ENCODE peak calls at places on chromosomes 3 and 15, in five cellular contexts. One of them, this sample, is unnamed.
A peak's percentile ranks its signal among the peaks of the same experiment; 100 is the strongest.

GRCh38 chr15:57296473-57297162 is 79.7 kb upstream of the CGNL1 start:
- DNase-seq in OCI-LY7: no peak
- DNase-seq in nephron progenitor cell: no peak
- DNase-seq in natural killer cell: no peak
- DNase-seq in WTC11: peak; percentile 44
- DNase-seq in this sample: no peak

GRCh38 chr3:49273825-49274532 is 3.1 kb downstream of the C3orf62 start:
- DNase-seq in nephron progenitor cell: no peak
- DNase-seq in OCI-LY7: no peak
- DNase-seq in WTC11: no peak
- DNase-seq in natural killer cell: no peak
- DNase-seq in this sample: no peak

GRCh38 chr3:167615030-167615429 is 38.7 kb downstream of the WDR49 start:
- DNase-seq in nephron progenitor cell: no peak
- DNase-seq in natural killer cell: no peak
- DNase-seq in WTC11: no peak
- DNase-seq in OCI-LY7: no peak
- DNase-seq in this sample: no peak

GRCh38 chr3:52222319-52223221 is 2.9 kb downstream of the TLR9 start:
- DNase-seq in nephron progenitor cell: no peak
- DNase-seq in natural killer cell: no peak
- DNase-seq in WTC11: no peak
- DNase-seq in OCI-LY7: no peak
- DNase-seq in this sample: peak; percentile 34

GRCh38 chr3:136114421-136114820 is 81.7 kb downstream of the MSL2 start:
- DNase-seq in nephron progenitor cell: no peak
- DNase-seq in OCI-LY7: no peak
- DNase-seq in WTC11: no peak
- DNase-seq in natural killer cell: no peak
- DNase-seq in this sample: no peak

GRCh38 chr3:196688349-196688748 is 23.7 kb downstream of the CEP19 start:
- DNase-seq in WTC11: no peak
- DNase-seq in natural killer cell: no peak
- DNase-seq in OCI-LY7: no peak
- DNase-seq in nephron progenitor cell: no peak
- DNase-seq in this sample: peak; percentile 82

GRCh38 chr3:13119471-13120220 is 46.4 kb upstream of the IQSEC1 start:
- DNase-seq in nephron progenitor cell: no peak
- DNase-seq in OCI-LY7: no peak
- DNase-seq in WTC11: no peak
- DNase-seq in natural killer cell: no peak
- DNase-seq in this sample: peak; percentile 26

GRCh38 chr15:92714071-92714456 is 58.5 kb upstream of the FAM174B start:
- DNase-seq in OCI-LY7: no peak
- DNase-seq in natural killer cell: no peak
- DNase-seq in WTC11: peak; percentile 40
- DNase-seq in nephron progenitor cell: peak; percentile 36
- DNase-seq in this sample: no peak

GRCh38 chr15:41499109-41499851 is 5.6 kb downstream of the ITPKA start:
- DNase-seq in natural killer cell: no peak
- DNase-seq in OCI-LY7: no peak
- DNase-seq in WTC11: no peak
- DNase-seq in nephron progenitor cell: no peak
- DNase-seq in this sample: no peak

GRCh38 chr3:112002458-112002971 is 3.8 kb downstream of the TAGLN3 start:
- DNase-seq in WTC11: no peak
- DNase-seq in OCI-LY7: no peak
- DNase-seq in natural killer cell: no peak
- DNase-seq in nephron progenitor cell: no peak
- DNase-seq in this sample: no peak

GRCh38 chr3:157129782-157130137 is 30.2 kb downstream of the CCNL1 start:
- DNase-seq in natural killer cell: no peak
- DNase-seq in OCI-LY7: no peak
- DNase-seq in WTC11: no peak
- DNase-seq in nephron progenitor cell: no peak
- DNase-seq in this sample: no peak

GRCh38 chr3:178634975-178635374 is 98.7 kb downstream of the KCNMB2 start:
- DNase-seq in WTC11: no peak
- DNase-seq in natural killer cell: no peak
- DNase-seq in OCI-LY7: no peak
- DNase-seq in nephron progenitor cell: no peak
- DNase-seq in this sample: no peak

GRCh38 chr3:70853161-70853560 is 540.7 kb upstream of the MDFIC2 start:
- DNase-seq in natural killer cell: no peak
- DNase-seq in OCI-LY7: no peak
- DNase-seq in WTC11: no peak
- DNase-seq in nephron progenitor cell: no peak
- DNase-seq in this sample: no peak

GRCh38 chr15:32870240-32871033 is 152.6 kb downstream of the GREM1 start:
- DNase-seq in nephron progenitor cell: no peak
- DNase-seq in WTC11: no peak
- DNase-seq in natural killer cell: no peak
- DNase-seq in OCI-LY7: peak; percentile 64
- DNase-seq in this sample: no peak

GRCh38 chr3:160870327-160870726 is 114.3 kb downstream of the PPM1L start:
- DNase-seq in OCI-LY7: no peak
- DNase-seq in nephron progenitor cell: no peak
- DNase-seq in WTC11: no peak
- DNase-seq in natural killer cell: no peak
- DNase-seq in this sample: no peak

GRCh38 chr3:183262979-183263378 is 9.9 kb downstream of the B3GNT5 start:
- DNase-seq in nephron progenitor cell: no peak
- DNase-seq in WTC11: no peak
- DNase-seq in OCI-LY7: no peak
- DNase-seq in natural killer cell: no peak
- DNase-seq in this sample: no peak

GRCh38 chr3:141769171-141769894 is 6.1 kb downstream of the GRK7 start:
- DNase-seq in nephron progenitor cell: no peak
- DNase-seq in natural killer cell: no peak
- DNase-seq in WTC11: no peak
- DNase-seq in OCI-LY7: no peak
- DNase-seq in this sample: no peak

GRCh38 chr3:31670136-31670535 is 137.4 kb downstream of the STT3B start:
- DNase-seq in WTC11: no peak
- DNase-seq in OCI-LY7: no peak
- DNase-seq in natural killer cell: no peak
- DNase-seq in nephron progenitor cell: no peak
- DNase-seq in this sample: no peak

GRCh38 chr3:58299839-58300516 is 6.1 kb upstream of the RPP14 start:
- DNase-seq in natural killer cell: no peak
- DNase-seq in WTC11: no peak
- DNase-seq in nephron progenitor cell: no peak
- DNase-seq in OCI-LY7: peak; percentile 45
- DNase-seq in this sample: no peak

DNA sequence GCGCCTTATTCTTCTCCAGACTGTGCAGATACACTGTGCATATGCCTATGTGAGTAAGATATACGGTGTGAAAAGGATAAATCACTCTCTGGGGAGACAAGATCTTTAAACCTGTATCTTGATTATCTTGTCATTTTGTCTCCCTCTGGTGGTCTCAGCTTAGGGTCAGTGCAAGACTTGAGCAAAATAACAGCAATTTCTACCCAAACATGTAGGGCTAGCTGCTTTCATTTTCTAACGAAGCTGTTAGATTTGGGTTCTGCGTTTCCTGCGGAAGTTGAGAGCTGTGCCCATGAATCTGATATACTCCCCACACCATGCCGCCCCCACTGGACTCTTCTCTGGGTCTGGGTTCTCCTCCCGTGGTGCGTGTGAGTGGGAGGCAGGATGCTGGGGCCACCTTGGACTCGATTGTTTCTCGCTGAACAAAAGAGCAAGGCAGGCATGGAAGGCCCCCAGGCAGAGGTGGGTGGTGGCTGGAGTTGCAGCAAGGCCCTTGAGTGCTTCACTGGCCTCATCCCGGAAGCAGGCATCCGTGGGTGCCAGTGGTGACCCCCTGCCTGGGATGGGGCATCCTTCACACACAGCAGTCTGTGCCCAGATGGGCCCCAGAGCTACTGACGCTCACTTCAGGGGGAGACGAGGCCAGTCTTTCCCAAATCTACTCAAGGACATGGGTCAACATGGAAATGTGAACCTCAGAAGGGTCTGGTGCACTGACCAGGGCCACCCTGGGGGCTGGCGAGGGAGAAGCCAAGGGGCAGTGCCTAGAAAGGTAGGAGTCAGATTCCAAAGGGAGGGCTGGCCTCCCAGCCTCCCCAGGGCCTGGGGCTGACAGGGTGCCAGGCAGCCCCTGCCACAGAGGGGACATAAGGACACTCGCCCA is 179.6 kb downstream of the NSMCE3 start:
- DNase-seq in natural killer cell: peak; percentile 44
- DNase-seq in nephron progenitor cell: no peak
- DNase-seq in WTC11: no peak
- DNase-seq in OCI-LY7: no peak
- DNase-seq in this sample: peak; percentile 43
- TF ChIP-seq CTCF in natural killer cell: no peak
- TF ChIP-seq CTCF in nephron progenitor cell: peak; percentile 35
- TF ChIP-seq CTCF in WTC11: no peak
- TF ChIP-seq CTCF in OCI-LY7: peak; percentile 14
- TF ChIP-seq CTCF in this sample: no peak

DNA sequence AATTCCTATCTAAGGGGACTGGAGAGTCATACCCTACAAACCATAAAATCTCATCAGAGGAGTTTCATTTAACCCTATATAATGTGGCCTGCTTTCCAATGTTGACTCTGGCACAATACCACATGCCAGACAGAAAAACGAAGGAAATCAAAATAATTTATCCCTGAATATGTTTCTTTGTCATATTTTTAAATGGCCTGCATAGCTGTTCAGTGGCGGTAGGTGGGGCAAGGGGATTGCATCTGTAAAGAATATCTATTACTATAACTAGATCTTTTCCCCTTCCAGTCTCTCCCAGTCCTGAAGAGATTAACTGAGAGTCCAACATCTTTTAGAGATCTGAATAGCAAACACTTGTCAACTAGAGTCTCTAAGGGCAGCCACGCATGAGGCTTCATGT is 278.1 kb upstream of the CTNNB1 start:
- DNase-seq in nephron progenitor cell: no peak
- DNase-seq in OCI-LY7: no peak
- DNase-seq in natural killer cell: no peak
- DNase-seq in WTC11: no peak
- DNase-seq in this sample: no peak
- TF ChIP-seq CTCF in nephron progenitor cell: no peak
- TF ChIP-seq CTCF in OCI-LY7: no peak
- TF ChIP-seq CTCF in natural killer cell: no peak
- TF ChIP-seq CTCF in WTC11: no peak
- TF ChIP-seq CTCF in this sample: no peak

DNA sequence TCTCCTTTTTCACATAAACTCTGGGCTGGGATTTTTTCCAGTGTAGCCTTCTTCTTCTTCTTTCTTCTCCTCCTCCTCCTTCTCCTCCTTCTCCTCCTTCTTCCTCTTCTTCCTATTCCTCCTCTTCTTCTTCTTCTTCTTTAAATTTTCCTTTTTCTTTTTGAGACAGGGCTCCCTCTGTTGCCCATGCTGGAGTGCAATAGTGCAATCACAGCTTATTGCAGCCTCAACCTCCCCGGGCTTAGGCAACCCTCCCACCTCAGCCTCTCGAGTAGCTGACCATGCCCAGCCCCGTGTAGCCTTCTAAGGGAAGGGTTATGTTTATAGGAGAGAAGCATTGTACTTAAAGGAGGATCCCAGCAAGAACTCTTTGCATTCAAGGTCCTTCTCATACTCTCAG is 24.0 kb upstream of the MYO1E start:
- DNase-seq in natural killer cell: no peak
- DNase-seq in nephron progenitor cell: no peak
- DNase-seq in WTC11: no peak
- DNase-seq in OCI-LY7: no peak
- DNase-seq in this sample: no peak
- TF ChIP-seq CTCF in natural killer cell: no peak
- TF ChIP-seq CTCF in nephron progenitor cell: no peak
- TF ChIP-seq CTCF in WTC11: no peak
- TF ChIP-seq CTCF in OCI-LY7: peak; percentile 59
- TF ChIP-seq CTCF in this sample: no peak

GRCh38 chr3:50464578-50464977 is 38.9 kb downstream of the CACNA2D2 start:
- DNase-seq in OCI-LY7: no peak
- DNase-seq in natural killer cell: no peak
- DNase-seq in nephron progenitor cell: no peak
- DNase-seq in WTC11: no peak
- DNase-seq in this sample: no peak
- TF ChIP-seq CTCF in OCI-LY7: no peak
- TF ChIP-seq CTCF in natural killer cell: no peak
- TF ChIP-seq CTCF in nephron progenitor cell: no peak
- TF ChIP-seq CTCF in WTC11: no peak
- TF ChIP-seq CTCF in this sample: no peak

GRCh38 chr15:39581501-39582285 is 814 bp downstream of the THBS1 start:
- DNase-seq in WTC11: peak; percentile 68
- DNase-seq in OCI-LY7: no peak
- DNase-seq in nephron progenitor cell: peak; percentile 54
- DNase-seq in natural killer cell: no peak
- DNase-seq in this sample: peak; percentile 64
- TF ChIP-seq CTCF in WTC11: no peak
- TF ChIP-seq CTCF in OCI-LY7: no peak
- TF ChIP-seq CTCF in nephron progenitor cell: no peak
- TF ChIP-seq CTCF in natural killer cell: no peak
- TF ChIP-seq CTCF in this sample: peak; percentile 34

GRCh38 chr3:98504534-98504933 is 7.1 kb downstream of the OR5K2 start:
- DNase-seq in OCI-LY7: no peak
- DNase-seq in natural killer cell: no peak
- DNase-seq in nephron progenitor cell: no peak
- DNase-seq in WTC11: no peak
- DNase-seq in this sample: no peak

GRCh38 chr3:98501270-98501669 is 3.8 kb downstream of the OR5K2 start:
- DNase-seq in natural killer cell: no peak
- DNase-seq in nephron progenitor cell: no peak
- DNase-seq in WTC11: no peak
- DNase-seq in OCI-LY7: no peak
- DNase-seq in this sample: no peak

GRCh38 chr3:98501863-98502262 is 4.4 kb downstream of the OR5K2 start:
- DNase-seq in WTC11: no peak
- DNase-seq in natural killer cell: no peak
- DNase-seq in nephron progenitor cell: no peak
- DNase-seq in OCI-LY7: no peak
- DNase-seq in this sample: no peak

GRCh38 chr3:98497381-98497780 is at the start of gene OR5K2:
- DNase-seq in WTC11: no peak
- DNase-seq in OCI-LY7: no peak
- DNase-seq in nephron progenitor cell: no peak
- DNase-seq in natural killer cell: no peak
- DNase-seq in this sample: no peak

GRCh38 chr3:98500019-98500418 is 2.5 kb downstream of the OR5K2 start:
- DNase-seq in nephron progenitor cell: no peak
- DNase-seq in natural killer cell: no peak
- DNase-seq in OCI-LY7: no peak
- DNase-seq in WTC11: no peak
- DNase-seq in this sample: no peak
- TF ChIP-seq CTCF in nephron progenitor cell: no peak
- TF ChIP-seq CTCF in natural killer cell: no peak
- TF ChIP-seq CTCF in OCI-LY7: no peak
- TF ChIP-seq CTCF in WTC11: no peak
- TF ChIP-seq CTCF in this sample: no peak

GRCh38 chr3:129625071-129625874 is 18.8 kb upstream of the PLXND1 start:
- DNase-seq in nephron progenitor cell: no peak
- DNase-seq in natural killer cell: peak; percentile 16
- DNase-seq in OCI-LY7: no peak
- DNase-seq in WTC11: peak; percentile 60
- DNase-seq in this sample: no peak
- TF ChIP-seq CTCF in nephron progenitor cell: no peak
- TF ChIP-seq CTCF in natural killer cell: no peak
- TF ChIP-seq CTCF in OCI-LY7: peak; percentile 22
- TF ChIP-seq CTCF in WTC11: no peak
- TF ChIP-seq CTCF in this sample: no peak